ENCODE peak calls at places on chromosome 5, in seven cellular contexts. K is HepG2, M is GM12891, C is GM12878, D is SK-N-SH, G is K562, T is H1. L is an unnamed sample.
A peak's percentile ranks its signal among the peaks of the same experiment; 100 is the strongest.

GRCh38 chr5:153972240-153972639 is 66.5 kb downstream of the FAM114A2 start:
- DNase-seq in K (no peak), M (no peak), C (no peak), D (no peak), G (no peak), T (no peak), L (no peak)

GRCh38 chr5:139392678-139393496 is 2.0 kb downstream of the PROB1 start:
- DNase-seq in K (no peak), M (peak; percentile 89), C (no peak), D (peak; percentile 92), G (no peak), T (no peak), L (peak; percentile 92)

GRCh38 chr5:31047621-31048020 is 145.9 kb upstream of the CDH6 start:
- DNase-seq in K (no peak), M (no peak), C (no peak), D (no peak), G (no peak), T (no peak), L (no peak)

GRCh38 chr5:37834542-37835399 is 5.1 kb downstream of the GDNF start:
- DNase-seq in K (no peak), M (peak; percentile 9), C (no peak), D (peak; percentile 41), G (no peak), T (no peak), L (no peak)

GRCh38 chr5:132176543-132176945 is 51.1 kb downstream of the P4HA2 start:
- DNase-seq in K (no peak), M (no peak), C (no peak), D (no peak), G (no peak), T (no peak), L (no peak)

GRCh38 chr5:164563370-164563769 is 1058.0 kb downstream of the MAT2B start:
- DNase-seq in K (no peak), M (no peak), C (no peak), D (no peak), G (no peak), T (no peak), L (no peak)

GRCh38 chr5:51201024-51201423 is 182.2 kb upstream of the ISL1 start:
- DNase-seq in K (no peak), M (no peak), C (no peak), D (no peak), G (no peak), T (no peak), L (no peak)

GRCh38 chr5:31864015-31864414 is 225.1 kb downstream of the PDZD2 start:
- DNase-seq in K (no peak), M (no peak), C (no peak), D (peak; percentile 84), G (no peak), T (no peak), L (no peak)

GRCh38 chr5:146644811-146645210 is 128.8 kb upstream of the GPR151 start:
- DNase-seq in K (no peak), M (no peak), C (no peak), D (no peak), G (no peak), T (no peak), L (no peak)

GRCh38 chr5:101473483-101473882 is 570.4 kb upstream of the ST8SIA4 start:
- DNase-seq in K (no peak), M (no peak), C (peak; percentile 3), D (no peak), G (no peak), T (no peak), L (no peak)

GRCh38 chr5:17216974-17217325 is 481 bp upstream of the BASP1 start:
- DNase-seq in K (no peak), M (peak; percentile 25), C (no peak), D (no peak), G (no peak), T (no peak), L (no peak)

GRCh38 chr5:63687854-63688253 is 274.4 kb downstream of the HTR1A start:
- DNase-seq in K (no peak), M (no peak), C (no peak), D (no peak), G (no peak), T (no peak), L (no peak)

GRCh38 chr5:169979871-169980270 is 424 bp downstream of the INSYN2B start:
- DNase-seq in K (no peak), M (no peak), C (no peak), D (no peak), G (no peak), T (no peak), L (no peak)

GRCh38 chr5:79621056-79621455 is 8.8 kb downstream of the TENT2 start:
- DNase-seq in K (no peak), M (no peak), C (no peak), D (no peak), G (no peak), T (no peak), L (no peak)

GRCh38 chr5:55649963-55650362 is 62.2 kb downstream of the SLC38A9 start:
- DNase-seq in K (no peak), M (no peak), C (no peak), D (no peak), G (no peak), T (no peak), L (no peak)

GRCh38 chr5:176653986-176654385 is 6.7 kb downstream of the TSPAN17 start:
- DNase-seq in K (no peak), M (no peak), C (no peak), D (no peak), G (no peak), T (no peak), L (no peak)

GRCh38 chr5:73814234-73814846 is 188.3 kb downstream of the ARHGEF28 start:
- DNase-seq in K (no peak), M (no peak), C (no peak), D (no peak), G (no peak), T (no peak), L (no peak)

GRCh38 chr5:144369001-144369400 is 198.3 kb downstream of the KCTD16 start:
- DNase-seq in K (no peak), M (no peak), C (no peak), D (no peak), G (no peak), T (no peak), L (no peak)
- TF ChIP-seq POLR2AphosphoS5 in K (no peak), M (no peak), C (no peak), D (no peak), G (no peak), T (no peak), L (no peak)

GRCh38 chr5:95731571-95732554 is 727 bp downstream of the RHOBTB3 start:
- DNase-seq in K (peak; percentile 20), M (no peak), C (no peak), D (peak; percentile 75), G (no peak), T (no peak), L (no peak)
- TF ChIP-seq TAF1 in K (peak; percentile 59), M (no peak), C (no peak), D (peak; percentile 8), G (no peak), T (no peak), L (no peak)

GRCh38 chr5:14581891-14582796 is 552 bp downstream of the OTULINL start:
- DNase-seq in K (no peak), M (peak; percentile 37), C (no peak), D (peak; percentile 85), G (no peak), T (no peak), L (peak; percentile 33)

GRCh38 chr5:14580037-14581034 is 1.3 kb upstream of the OTULINL start:
- DNase-seq in K (no peak), M (no peak), C (no peak), D (no peak), G (no peak), T (no peak), L (no peak)

GRCh38 chr5:14582797-14583137 is 1.2 kb downstream of the OTULINL start:
- DNase-seq in K (no peak), M (no peak), C (no peak), D (peak; percentile 25), G (no peak), T (no peak), L (no peak)

GRCh38 chr5:14579246-14579645 is 2.3 kb upstream of the OTULINL start:
- DNase-seq in K (no peak), M (no peak), C (no peak), D (no peak), G (no peak), T (no peak), L (no peak)

GRCh38 chr5:14581333-14581890 is at the start of gene OTULINL:
- DNase-seq in K (peak; percentile 24), M (peak; percentile 95), C (no peak), D (peak; percentile 100), G (peak; percentile 100), T (peak; percentile 59), L (peak; percentile 87)
- TF ChIP-seq POLR2AphosphoS5 in K (no peak), M (no peak), C (no peak), D (no peak), G (no peak), T (no peak), L (no peak)

GRCh38 chr5:141778211-141778610 is 96.2 kb upstream of the ARAP3 start:
- DNase-seq in K (no peak), M (no peak), C (no peak), D (no peak), G (no peak), T (no peak), L (no peak)

GRCh38 chr5:141779642-141780041 is 97.6 kb upstream of the ARAP3 start:
- DNase-seq in K (no peak), M (no peak), C (no peak), D (no peak), G (no peak), T (no peak), L (no peak)

GRCh38 chr5:141777711-141778110 is 95.7 kb upstream of the ARAP3 start:
- DNase-seq in K (no peak), M (no peak), C (no peak), D (no peak), G (no peak), T (no peak), L (no peak)

GRCh38 chr5:141778683-141779082 is 96.7 kb upstream of the ARAP3 start:
- DNase-seq in K (no peak), M (no peak), C (no peak), D (no peak), G (no peak), T (no peak), L (no peak)

GRCh38 chr5:141777130-141777529 is 95.1 kb upstream of the ARAP3 start:
- DNase-seq in K (no peak), M (no peak), C (no peak), D (no peak), G (no peak), T (no peak), L (no peak)
- TF ChIP-seq TAF1 in K (no peak), M (no peak), C (no peak), D (no peak), G (no peak), T (no peak), L (no peak)

L was measured in GM12892.